ENCODE peak calls at places on chromosome 7, in four cellular contexts. H is IMR-90, D is K562, Y is A549. B is an unnamed sample.

GRCh38 chr7:72334733-72335132 is 77.4 kb downstream of the CALN1 start:
- DNase-seq in H (no peak), D (no peak), Y (no peak), B (no peak)

GRCh38 chr7:43647772-43648643 is 65.1 kb downstream of the STK17A start:
- DNase-seq in H (peak; percentile 100), D (no peak), Y (peak; percentile 66), B (peak; percentile 85)

GRCh38 chr7:97016392-97017196 is 8.0 kb downstream of the DLX5 start:
- DNase-seq in H (no peak), D (no peak), Y (no peak), B (no peak)

GRCh38 chr7:93890041-93890463 is 501 bp downstream of the TFPI2 start:
- DNase-seq in H (peak; percentile 63), D (no peak), Y (peak; percentile 46), B (no peak)

GRCh38 chr7:99788554-99788953 is 4.6 kb upstream of the CYP3A4 start:
- DNase-seq in H (no peak), D (no peak), Y (no peak), B (no peak)

GRCh38 chr7:109699661-109700060 is 1130.0 kb downstream of the DNAJB9 start:
- DNase-seq in H (no peak), D (no peak), Y (no peak), B (no peak)

GRCh38 chr7:74477188-74477587 is 23.5 kb downstream of the GTF2IRD1 start:
- DNase-seq in H (no peak), D (no peak), Y (no peak), B (no peak)

GRCh38 chr7:2623698-2624014 is 8.1 kb upstream of the TTYH3 start:
- DNase-seq in H (no peak), D (no peak), Y (no peak), B (no peak)

GRCh38 chr7:118870187-118870586 is 645.7 kb downstream of the ANKRD7 start:
- DNase-seq in H (no peak), D (no peak), Y (no peak), B (no peak)

GRCh38 chr7:122550545-122550944 is 148.4 kb downstream of the RNF133 start:
- DNase-seq in H (no peak), D (no peak), Y (no peak), B (no peak)

GRCh38 chr7:8442814-8443304 is 9.4 kb downstream of the NXPH1 start:
- DNase-seq in H (no peak), D (peak; percentile 61), Y (no peak), B (no peak)

GRCh38 chr7:44119829-44120380 is 3.4 kb downstream of the POLD2 start:
- DNase-seq in H (no peak), D (no peak), Y (no peak), B (no peak)

GRCh38 chr7:24381919-24382505 is 98.0 kb downstream of the NPY start:
- DNase-seq in H (no peak), D (peak; percentile 30), Y (peak; percentile 37), B (no peak)
- TF ChIP-seq ELK1 in H (no peak), D (no peak), Y (no peak), B (no peak)

GRCh38 chr7:86991093-86991769 is 68.2 kb downstream of the ELAPOR2 start:
- DNase-seq in H (no peak), D (no peak), Y (no peak), B (no peak)
- TF ChIP-seq ELK1 in H (no peak), D (no peak), Y (no peak), B (no peak)

DNA sequence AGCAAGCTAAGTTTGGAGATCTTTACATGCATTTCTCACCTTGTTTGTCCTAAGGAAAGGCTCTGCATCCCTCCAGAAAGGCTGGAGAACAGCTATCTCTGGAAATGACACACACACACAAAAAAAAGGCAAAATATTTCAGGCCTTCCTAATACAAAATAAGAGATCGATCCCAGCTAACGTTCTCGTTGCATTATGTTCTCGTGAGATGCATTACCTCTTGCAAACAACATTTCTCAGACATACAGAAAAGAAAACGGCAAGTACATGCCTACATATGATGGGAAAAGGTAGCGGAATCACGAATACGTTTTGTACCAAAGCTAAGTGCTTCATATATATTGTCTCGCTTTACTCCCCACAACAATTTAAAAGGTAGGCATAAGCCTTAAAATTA is 488 bp downstream of the MTERF1 start:
- DNase-seq in H (no peak), D (no peak), Y (no peak), B (no peak)
- TF ChIP-seq ELK1 in H (no peak), D (no peak), Y (no peak), B (no peak)

DNA sequence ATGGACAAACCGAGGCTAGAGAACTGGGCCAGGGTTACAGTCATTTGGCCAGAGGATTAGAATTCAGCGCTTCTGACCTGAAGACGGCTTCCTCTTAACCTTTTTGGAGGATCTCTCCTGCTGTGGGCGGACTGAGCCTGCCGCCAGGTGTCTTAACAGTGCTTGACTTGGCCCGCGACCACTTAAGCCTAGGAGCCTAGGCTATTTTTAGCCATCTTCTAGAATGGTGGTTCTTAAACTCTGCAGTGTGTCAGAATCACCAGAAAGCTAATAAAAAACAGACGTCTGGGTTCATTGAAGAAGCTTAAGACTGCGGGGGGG is 722 bp downstream of the MDH2 start:
- DNase-seq in H (no peak), D (peak; percentile 69), Y (peak; percentile 58), B (no peak)
- TF ChIP-seq ELK1 in H (no peak), D (no peak), Y (no peak), B (no peak)